ENCODE peak calls at places on chromosomes 11 and 22, in six cellular contexts. V is psoas muscle, F is AG10803, U is BE2C, P is progenitor cell of endocrine pancreas, N is ELR. R is an unnamed sample.

GRCh38 chr11:8608646-8609045 is 14.6 kb upstream of the STK33 start:
- DNase-seq in P (no peak), V (no peak), U (no peak), N (peak; percentile 40), F (no peak), R (no peak)

GRCh38 chr22:19383292-19383691 is 48.2 kb downstream of the HIRA start:
- DNase-seq in N (no peak), P (no peak), V (no peak), U (no peak), F (no peak), R (no peak)

GRCh38 chr11:8251767-8252295 is 11.8 kb downstream of the LMO1 start:
- DNase-seq in N (no peak), U (no peak), V (no peak), P (no peak), F (no peak), R (no peak)

GRCh38 chr22:17430298-17430900 is 61.1 kb downstream of the CECR2 start:
- DNase-seq in P (no peak), F (no peak), V (no peak), N (no peak), U (no peak), R (no peak)

GRCh38 chr11:10488581-10489443 is 33.7 kb downstream of the AMPD3 start:
- DNase-seq in V (peak; percentile 28), U (no peak), F (no peak), P (no peak), N (no peak), R (peak; percentile 87)

GRCh38 chr11:2951235-2952110 is 22.3 kb upstream of the PHLDA2 start:
- DNase-seq in N (peak; percentile 89), F (peak; percentile 60), P (no peak), U (no peak), V (no peak), R (no peak)

GRCh38 chr11:70544774-70545625 is 146.7 kb downstream of the CTTN start:
- DNase-seq in P (no peak), U (no peak), N (no peak), V (peak; percentile 29), F (peak; percentile 20), R (no peak)

GRCh38 chr11:58628446-58628845 is 6.0 kb downstream of the CNTF start:
- DNase-seq in N (peak; percentile 36), P (no peak), V (no peak), F (peak; percentile 17), U (no peak), R (no peak)

GRCh38 chr11:33635161-33635560 is 65.5 kb downstream of the C11orf91 start:
- DNase-seq in F (peak; percentile 93), P (no peak), V (peak; percentile 86), U (no peak), N (peak; percentile 15), R (no peak)

GRCh38 chr11:115758011-115758410 is 253.8 kb upstream of the CADM1 start:
- DNase-seq in V (no peak), N (no peak), F (no peak), P (no peak), U (no peak), R (no peak)

GRCh38 chr11:128828350-128828749 is 38.7 kb downstream of the KCNJ1 start:
- DNase-seq in P (no peak), N (peak; percentile 87), F (no peak), U (no peak), V (no peak), R (no peak)

GRCh38 chr11:72890881-72891280 is 76.7 kb downstream of the ATG16L2 start:
- DNase-seq in U (no peak), P (no peak), V (no peak), F (no peak), N (no peak), R (no peak)

GRCh38 chr11:86150826-86151187 is 81.9 kb upstream of the PICALM start:
- DNase-seq in U (no peak), F (peak; percentile 67), V (no peak), P (no peak), N (no peak), R (no peak)